ENCODE peak calls at places on chromosome X, in seven cellular contexts. One of them, this sample, is unnamed.

GRCh38 chrX:47489507-47490275 is 6.7 kb upstream of the ZNF41 start:
- DNase-seq in left colon: no peak
- DNase-seq in hypothalamus: no peak
- DNase-seq in GM19239: no peak
- DNase-seq in PC-3: no peak
- DNase-seq in pancreas: no peak
- DNase-seq in foreskin fibroblast: no peak
- DNase-seq in this sample: no peak

GRCh38 chrX:48684134-48684533 is 535 bp downstream of the WAS start:
- DNase-seq in left colon: no peak
- DNase-seq in hypothalamus: no peak
- DNase-seq in GM19239: no peak
- DNase-seq in PC-3: no peak
- DNase-seq in pancreas: no peak
- DNase-seq in foreskin fibroblast: no peak
- DNase-seq in this sample: no peak

GRCh38 chrX:151419748-151420147 is 22.7 kb downstream of the VMA21 start:
- DNase-seq in left colon: no peak
- DNase-seq in hypothalamus: no peak
- DNase-seq in GM19239: no peak
- DNase-seq in PC-3: no peak
- DNase-seq in pancreas: no peak
- DNase-seq in foreskin fibroblast: peak; percentile 16
- DNase-seq in this sample: no peak

GRCh38 chrX:153370293-153371055 is 30.7 kb downstream of the PNMA6E start:
- DNase-seq in left colon: no peak
- DNase-seq in hypothalamus: no peak
- DNase-seq in GM19239: no peak
- DNase-seq in PC-3: no peak
- DNase-seq in pancreas: no peak
- DNase-seq in foreskin fibroblast: no peak
- DNase-seq in this sample: no peak

GRCh38 chrX:116239944-116240391 is 69.4 kb downstream of the AGTR2 start:
- DNase-seq in left colon: no peak
- DNase-seq in hypothalamus: no peak
- DNase-seq in GM19239: no peak
- DNase-seq in PC-3: peak; percentile 80
- DNase-seq in pancreas: no peak
- DNase-seq in foreskin fibroblast: peak; percentile 27
- DNase-seq in this sample: no peak

GRCh38 chrX:153780678-153781427 is at the start of gene SRPK3:
- DNase-seq in left colon: no peak
- DNase-seq in hypothalamus: no peak
- DNase-seq in GM19239: no peak
- DNase-seq in PC-3: no peak
- DNase-seq in pancreas: peak; percentile 43
- DNase-seq in foreskin fibroblast: peak; percentile 60
- DNase-seq in this sample: no peak

GRCh38 chrX:28120076-28120475 is 138.8 kb upstream of the DCAF8L1 start:
- DNase-seq in left colon: no peak
- DNase-seq in hypothalamus: no peak
- DNase-seq in GM19239: no peak
- DNase-seq in PC-3: peak; percentile 86
- DNase-seq in pancreas: no peak
- DNase-seq in foreskin fibroblast: no peak
- DNase-seq in this sample: no peak

GRCh38 chrX:18701621-18702361 is 5.7 kb upstream of the PPEF1 start:
- DNase-seq in left colon: no peak
- DNase-seq in hypothalamus: no peak
- DNase-seq in GM19239: no peak
- DNase-seq in PC-3: peak; percentile 72
- DNase-seq in pancreas: peak; percentile 42
- DNase-seq in foreskin fibroblast: peak; percentile 19
- DNase-seq in this sample: no peak

GRCh38 chrX:13659057-13659456 is 6.1 kb downstream of the TCEANC start:
- DNase-seq in left colon: no peak
- DNase-seq in hypothalamus: no peak
- DNase-seq in GM19239: no peak
- DNase-seq in PC-3: peak; percentile 43
- DNase-seq in pancreas: no peak
- DNase-seq in foreskin fibroblast: peak; percentile 73
- DNase-seq in this sample: no peak

GRCh38 chrX:142233400-142233799 is 28.3 kb upstream of the MAGEC2 start:
- DNase-seq in left colon: no peak
- DNase-seq in hypothalamus: no peak
- DNase-seq in GM19239: no peak
- DNase-seq in PC-3: no peak
- DNase-seq in pancreas: no peak
- DNase-seq in foreskin fibroblast: no peak
- DNase-seq in this sample: no peak

GRCh38 chrX:119622356-119623232 is 16.4 kb upstream of the NKRF start:
- DNase-seq in left colon: peak; percentile 32
- DNase-seq in hypothalamus: no peak
- DNase-seq in GM19239: no peak
- DNase-seq in PC-3: no peak
- DNase-seq in pancreas: no peak
- DNase-seq in foreskin fibroblast: peak; percentile 84
- DNase-seq in this sample: no peak

GRCh38 chrX:130024127-130024526 is 41.7 kb downstream of the BCORL1 start:
- DNase-seq in left colon: peak; percentile 81
- DNase-seq in hypothalamus: no peak
- DNase-seq in GM19239: peak; percentile 72
- DNase-seq in PC-3: peak; percentile 43
- DNase-seq in pancreas: peak; percentile 46
- DNase-seq in foreskin fibroblast: peak; percentile 78
- DNase-seq in this sample: no peak

GRCh38 chrX:103396186-103396585 is 19.8 kb downstream of the BEX3 start:
- DNase-seq in left colon: no peak
- DNase-seq in hypothalamus: no peak
- DNase-seq in GM19239: no peak
- DNase-seq in PC-3: no peak
- DNase-seq in pancreas: no peak
- DNase-seq in foreskin fibroblast: peak; percentile 65
- DNase-seq in this sample: no peak

GRCh38 chrX:111103246-111103645 is 7.3 kb downstream of the PAK3 start:
- DNase-seq in left colon: no peak
- DNase-seq in hypothalamus: no peak
- DNase-seq in GM19239: no peak
- DNase-seq in PC-3: no peak
- DNase-seq in pancreas: no peak
- DNase-seq in foreskin fibroblast: no peak
- DNase-seq in this sample: no peak

GRCh38 chrX:97616883-97617510 is 733.3 kb downstream of the RPA4 start:
- DNase-seq in left colon: no peak
- DNase-seq in hypothalamus: no peak
- DNase-seq in GM19239: peak; percentile 24
- DNase-seq in PC-3: peak; percentile 82
- DNase-seq in pancreas: no peak
- DNase-seq in foreskin fibroblast: peak; percentile 78
- DNase-seq in this sample: no peak

GRCh38 chrX:20515841-20516461 is 249.2 kb upstream of the RPS6KA3 start:
- DNase-seq in left colon: no peak
- DNase-seq in hypothalamus: no peak
- DNase-seq in GM19239: no peak
- DNase-seq in PC-3: peak; percentile 90
- DNase-seq in pancreas: no peak
- DNase-seq in foreskin fibroblast: peak; percentile 85
- DNase-seq in this sample: no peak

GRCh38 chrX:10015711-10016515 is 48.8 kb downstream of the CLDN34 start:
- DNase-seq in left colon: peak; percentile 33
- DNase-seq in hypothalamus: no peak
- DNase-seq in GM19239: no peak
- DNase-seq in PC-3: peak; percentile 25
- DNase-seq in pancreas: peak; percentile 49
- DNase-seq in foreskin fibroblast: peak; percentile 52
- DNase-seq in this sample: no peak

GRCh38 chrX:153494541-153495361 is at the start of gene BGN:
- DNase-seq in left colon: no peak
- DNase-seq in hypothalamus: no peak
- DNase-seq in GM19239: no peak
- DNase-seq in PC-3: no peak
- DNase-seq in pancreas: no peak
- DNase-seq in foreskin fibroblast: peak; percentile 75
- DNase-seq in this sample: peak; percentile 23

GRCh38 chrX:46547857-46548256 is 2.6 kb upstream of the ZNF674 start:
- DNase-seq in left colon: no peak
- DNase-seq in hypothalamus: no peak
- DNase-seq in GM19239: no peak
- DNase-seq in PC-3: peak; percentile 68
- DNase-seq in pancreas: no peak
- DNase-seq in foreskin fibroblast: peak; percentile 82
- DNase-seq in this sample: no peak

GRCh38 chrX:113551919-113552318 is 711.3 kb upstream of the AMOT start:
- DNase-seq in left colon: no peak
- DNase-seq in hypothalamus: no peak
- DNase-seq in GM19239: no peak
- DNase-seq in PC-3: no peak
- DNase-seq in pancreas: no peak
- DNase-seq in foreskin fibroblast: no peak
- DNase-seq in this sample: no peak

GRCh38 chrX:39936886-39937770 is 160.6 kb downstream of the BCOR start:
- DNase-seq in left colon: no peak
- DNase-seq in hypothalamus: no peak
- DNase-seq in GM19239: peak; percentile 28
- DNase-seq in PC-3: no peak
- DNase-seq in pancreas: no peak
- DNase-seq in foreskin fibroblast: no peak
- DNase-seq in this sample: no peak

GRCh38 chrX:144916785-144917184 is 330.5 kb upstream of the SPANXN1 start:
- DNase-seq in left colon: no peak
- DNase-seq in hypothalamus: no peak
- DNase-seq in GM19239: no peak
- DNase-seq in PC-3: peak; percentile 7
- DNase-seq in pancreas: no peak
- DNase-seq in foreskin fibroblast: no peak
- DNase-seq in this sample: no peak

GRCh38 chrX:102697506-102697905 is 14.7 kb upstream of the GPRASP2 start:
- DNase-seq in left colon: no peak
- DNase-seq in hypothalamus: no peak
- DNase-seq in GM19239: no peak
- DNase-seq in PC-3: no peak
- DNase-seq in pancreas: no peak
- DNase-seq in foreskin fibroblast: peak; percentile 59
- DNase-seq in this sample: no peak

GRCh38 chrX:54043084-54043483 is 1.2 kb downstream of the PHF8 start:
- DNase-seq in left colon: no peak
- DNase-seq in hypothalamus: no peak
- DNase-seq in GM19239: no peak
- DNase-seq in PC-3: peak; percentile 2
- DNase-seq in pancreas: no peak
- DNase-seq in foreskin fibroblast: no peak
- DNase-seq in this sample: no peak

GRCh38 chrX:101429934-101430333 is 21.9 kb downstream of the HNRNPH2 start:
- DNase-seq in left colon: no peak
- DNase-seq in hypothalamus: no peak
- DNase-seq in GM19239: no peak
- DNase-seq in PC-3: peak; percentile 35
- DNase-seq in pancreas: no peak
- DNase-seq in foreskin fibroblast: peak; percentile 59
- DNase-seq in this sample: no peak

GRCh38 chrX:154022108-154022507 is 2.4 kb upstream of the IRAK1 start:
- DNase-seq in left colon: no peak
- DNase-seq in hypothalamus: no peak
- DNase-seq in GM19239: no peak
- DNase-seq in PC-3: no peak
- DNase-seq in pancreas: no peak
- DNase-seq in foreskin fibroblast: no peak
- DNase-seq in this sample: no peak

GRCh38 chrX:23662187-23662586 is 5.1 kb upstream of the PRDX4 start:
- DNase-seq in left colon: no peak
- DNase-seq in hypothalamus: no peak
- DNase-seq in GM19239: no peak
- DNase-seq in PC-3: no peak
- DNase-seq in pancreas: no peak
- DNase-seq in foreskin fibroblast: no peak
- DNase-seq in this sample: no peak

This sample was measured in C1 segment of cervical spinal cord.